ENCODE peak calls at places on chromosomes 12 and 14, in eight cellular contexts. S, P, Q, V, L, E, J and R are unnamed samples.

GRCh38 chr12:92784795-92785562 is 82.2 kb downstream of the PLEKHG7 start:
- DNase-seq in S (no peak), P (no peak), Q (no peak), V (no peak), L (no peak), E (no peak), J (no peak), R (peak; percentile 40)

GRCh38 chr14:73238262-73238852 is 1.1 kb downstream of the PAPLN start:
- DNase-seq in S (no peak), P (no peak), Q (peak; percentile 14), V (no peak), L (no peak), E (no peak), J (no peak), R (no peak)

GRCh38 chr14:91349481-91350074 is 68.0 kb downstream of the CCDC88C start:
- DNase-seq in S (no peak), P (no peak), Q (no peak), V (no peak), L (no peak), E (no peak), J (no peak), R (no peak)

GRCh38 chr12:48961801-48962200 is 4.5 kb upstream of the ARF3 start:
- DNase-seq in S (no peak), P (no peak), Q (no peak), V (no peak), L (no peak), E (no peak), J (no peak), R (no peak)

GRCh38 chr14:63343878-63344277 is 25.1 kb upstream of the GPHB5 start:
- DNase-seq in S (no peak), P (no peak), Q (no peak), V (no peak), L (no peak), E (no peak), J (no peak), R (no peak)

GRCh38 chr12:3515506-3515905 is 24.5 kb downstream of the PRMT8 start:
- DNase-seq in S (no peak), P (no peak), Q (no peak), V (no peak), L (no peak), E (peak; percentile 67), J (no peak), R (no peak)

GRCh38 chr12:82461393-82461792 is 103.1 kb downstream of the METTL25 start:
- DNase-seq in S (no peak), P (no peak), Q (no peak), V (no peak), L (no peak), E (no peak), J (no peak), R (no peak)

GRCh38 chr12:79400481-79400880 is 290.3 kb downstream of the PAWR start:
- DNase-seq in S (no peak), P (no peak), Q (no peak), V (no peak), L (no peak), E (no peak), J (no peak), R (no peak)

GRCh38 chr12:91367234-91367849 is 184.7 kb upstream of the DCN start:
- DNase-seq in S (no peak), P (no peak), Q (no peak), V (no peak), L (no peak), E (no peak), J (no peak), R (no peak)

DNA sequence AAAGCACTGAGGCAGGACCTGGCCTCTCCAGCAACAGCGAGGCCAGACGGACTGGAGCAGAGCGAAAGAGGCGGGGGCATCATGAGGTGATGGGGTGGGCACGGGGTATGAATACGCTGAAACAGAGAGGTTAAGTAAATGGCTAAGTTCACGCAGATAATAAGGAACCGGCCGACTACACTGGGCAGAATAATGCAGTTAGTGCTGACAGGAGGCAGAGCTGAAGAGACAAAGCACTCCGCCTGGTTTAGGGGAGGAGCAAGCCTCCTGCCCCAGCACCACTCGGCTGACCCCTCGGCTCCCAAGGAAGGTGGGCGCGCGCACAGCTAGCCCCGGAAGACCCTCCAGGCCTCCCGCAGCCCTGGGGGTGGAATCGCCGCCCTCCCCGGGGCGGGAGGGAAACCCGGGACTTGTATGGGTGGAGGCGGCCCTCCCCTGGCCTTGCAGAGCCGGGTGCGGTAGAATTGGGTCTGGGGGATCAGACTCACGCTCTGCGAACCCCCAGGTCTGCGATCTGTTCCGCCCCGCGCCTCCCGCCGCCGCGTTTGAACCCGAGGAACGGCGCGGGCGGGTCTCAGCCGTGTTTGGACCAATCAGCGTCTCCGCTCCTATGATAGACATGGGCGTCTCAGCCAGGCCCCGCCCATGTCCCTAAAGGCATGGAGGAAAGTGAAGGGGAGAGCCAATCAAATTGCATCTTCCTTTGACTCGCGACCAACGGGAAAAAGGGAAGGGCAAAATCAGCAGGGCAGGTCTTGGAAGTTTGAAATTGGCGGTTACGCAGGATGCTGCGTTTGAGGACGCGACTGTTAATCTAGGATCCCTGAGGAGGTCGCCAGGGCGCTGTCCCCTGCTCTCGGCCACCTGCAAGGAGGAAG is at the start of gene CIT:
- DNase-seq in S (peak; percentile 94), P (peak; percentile 87), Q (peak; percentile 66), V (peak; percentile 50), L (peak; percentile 91), E (no peak), J (peak; percentile 94), R (peak; percentile 93)
- TF ChIP-seq POLR2A in S (no peak), P (no peak), Q (no peak), V (no peak), L (no peak), E (no peak), J (no peak), R (no peak)

DNA sequence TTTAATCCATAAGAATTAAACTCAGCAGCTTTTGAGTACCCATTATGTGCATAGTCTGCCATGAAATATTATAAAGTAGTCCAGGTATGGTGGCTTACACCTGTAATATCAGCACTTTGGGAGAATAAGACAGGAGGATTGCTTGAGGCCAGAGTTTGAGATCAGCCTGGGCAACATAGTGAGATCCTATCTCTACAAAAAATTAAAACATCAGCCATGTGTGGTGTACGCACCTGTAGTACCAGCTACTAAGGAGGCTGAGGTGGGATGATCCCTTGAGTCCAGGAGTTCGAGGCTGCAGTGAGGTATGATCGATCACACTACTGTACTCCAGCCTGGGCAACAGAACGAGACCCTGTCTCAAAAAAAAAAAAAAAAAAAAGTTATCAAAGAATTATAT is 15.3 kb downstream of the MARK3 start:
- DNase-seq in S (no peak), P (no peak), Q (no peak), V (no peak), L (no peak), E (no peak), J (no peak), R (no peak)
- H3K4me1 ChIP-seq in S (peaks cover 82% of the 10 kb centered on the region), P (peaks cover 92% of the 10 kb centered on the region), Q (peaks cover 32% of the 10 kb centered on the region), V (peaks cover 25% of the 10 kb centered on the region), L (peaks cover 37% of the 10 kb centered on the region), E (peaks cover 90% of the 10 kb centered on the region), J (peaks cover 62% of the 10 kb centered on the region), R (peaks cover 93% of the 10 kb centered on the region)

DNA sequence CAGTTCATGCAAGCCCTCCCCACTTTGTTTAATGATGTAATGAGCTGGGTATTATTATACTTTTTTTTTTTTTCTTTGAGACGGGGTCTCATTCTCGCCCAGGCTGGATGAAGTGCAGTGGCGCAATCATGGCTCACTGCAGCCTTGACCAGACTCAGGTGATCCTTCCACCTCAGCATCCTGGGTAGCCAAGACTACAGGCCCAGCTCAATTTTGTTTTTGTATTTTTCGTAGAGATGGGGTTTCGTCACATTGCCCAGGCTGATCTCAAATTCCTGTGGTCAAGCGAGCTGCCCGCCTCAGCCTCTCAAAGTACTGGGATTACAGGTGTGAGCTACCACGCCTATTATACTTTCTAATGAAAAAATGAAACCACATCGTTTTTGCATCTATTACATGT is 4.5 kb upstream of the DCAF11 start:
- DNase-seq in S (no peak), P (no peak), Q (no peak), V (no peak), L (no peak), E (no peak), J (no peak), R (no peak)
- H3K9me3 ChIP-seq in S (no peaks in the 10 kb centered on the region), P (no peaks in the 10 kb centered on the region), Q (no peaks in the 10 kb centered on the region), V (no peaks in the 10 kb centered on the region), L (no peaks in the 10 kb centered on the region), E (no peaks in the 10 kb centered on the region), J (no peaks in the 10 kb centered on the region), R (no peaks in the 10 kb centered on the region)

GRCh38 chr12:64669270-64669842 is 59.1 kb downstream of the RASSF3 start:
- DNase-seq in S (peak; percentile 26), P (peak; percentile 64), Q (no peak), V (peak; percentile 69), L (peak; percentile 61), E (no peak), J (peak; percentile 80), R (peak; percentile 45)
- TF ChIP-seq POLR2A in S (no peak), P (no peak), Q (no peak), V (no peak), L (peak; percentile 23), E (no peak), J (no peak), R (no peak)

GRCh38 chr12:116319851-116320621 is 42.5 kb upstream of the MED13L start:
- DNase-seq in S (peak; percentile 78), P (peak; percentile 75), Q (no peak), V (peak; percentile 81), L (peak; percentile 53), E (no peak), J (peak; percentile 75), R (peak; percentile 14)

GRCh38 chr12:116320839-116321238 is 43.3 kb upstream of the MED13L start:
- DNase-seq in S (no peak), P (no peak), Q (no peak), V (no peak), L (no peak), E (no peak), J (no peak), R (no peak)

GRCh38 chr12:116321913-116322312 is 44.4 kb upstream of the MED13L start:
- DNase-seq in S (no peak), P (no peak), Q (no peak), V (no peak), L (no peak), E (no peak), J (no peak), R (no peak)

GRCh38 chr12:116324684-116325664 is 47.5 kb upstream of the MED13L start:
- DNase-seq in S (no peak), P (no peak), Q (no peak), V (no peak), L (no peak), E (no peak), J (no peak), R (no peak)

GRCh38 chr12:116323696-116324386 is 46.3 kb upstream of the MED13L start:
- DNase-seq in S (no peak), P (no peak), Q (no peak), V (no peak), L (no peak), E (no peak), J (no peak), R (no peak)
- H3K4me1 ChIP-seq in S (peaks cover 12% of the 10 kb centered on the region), P (peaks cover 24% of the 10 kb centered on the region), Q (peaks cover 19% of the 10 kb centered on the region), V (peaks cover 11% of the 10 kb centered on the region), L (no peaks in the 10 kb centered on the region), E (peaks cover 24% of the 10 kb centered on the region), J (no peaks in the 10 kb centered on the region), R (peaks cover 3% of the 10 kb centered on the region)

GRCh38 chr14:106235356-106236159 is 709.2 kb downstream of the TMEM121 start:
- DNase-seq in S (no peak), P (no peak), Q (no peak), V (no peak), L (no peak), E (no peak), J (no peak), R (no peak)
- H3K9me3 ChIP-seq in S (no peaks in the 10 kb centered on the region), P (no peaks in the 10 kb centered on the region), Q (no peaks in the 10 kb centered on the region), V (no peaks in the 10 kb centered on the region), L (no peaks in the 10 kb centered on the region), E (no peaks in the 10 kb centered on the region), J (no peaks in the 10 kb centered on the region), R (no peaks in the 10 kb centered on the region)